ENCODE peak calls at places on chromosomes 5 and 9, in seven cellular contexts. One of them, this sample, is unnamed.

GRCh38 chr9:109771796-109772525 is 8.0 kb upstream of the PALM2AKAP2 start:
- ATAC-seq in A549: no peak
- ATAC-seq in HepG2: no peak
- ATAC-seq in right lobe of liver: no peak
- ATAC-seq in heart left ventricle: peak
- ATAC-seq in IMR-90: peak
- ATAC-seq in HCT116: no peak
- ATAC-seq in this sample: no peak

GRCh38 chr5:56763182-56763581 is 52.2 kb upstream of the MAP3K1 start:
- ATAC-seq in A549: no peak
- ATAC-seq in HepG2: no peak
- ATAC-seq in right lobe of liver: no peak
- ATAC-seq in heart left ventricle: no peak
- ATAC-seq in IMR-90: no peak
- ATAC-seq in HCT116: no peak
- ATAC-seq in this sample: no peak

GRCh38 chr5:132530946-132531345 is 12.4 kb downstream of the IL5 start:
- ATAC-seq in A549: no peak
- ATAC-seq in HepG2: no peak
- ATAC-seq in right lobe of liver: no peak
- ATAC-seq in heart left ventricle: no peak
- ATAC-seq in IMR-90: no peak
- ATAC-seq in HCT116: no peak
- ATAC-seq in this sample: no peak

GRCh38 chr5:97182571-97183099 is 412 bp downstream of the RIOK2 start:
- ATAC-seq in A549: no peak
- ATAC-seq in HepG2: no peak
- ATAC-seq in right lobe of liver: peak
- ATAC-seq in heart left ventricle: no peak
- ATAC-seq in IMR-90: peak
- ATAC-seq in HCT116: no peak
- ATAC-seq in this sample: no peak

GRCh38 chr9:89993678-89994630 is 389.1 kb downstream of the GADD45G start:
- ATAC-seq in A549: peak
- ATAC-seq in HepG2: peak
- ATAC-seq in right lobe of liver: peak
- ATAC-seq in heart left ventricle: peak
- ATAC-seq in IMR-90: peak
- ATAC-seq in HCT116: no peak
- ATAC-seq in this sample: peak

GRCh38 chr9:37390759-37391158 is 31.7 kb upstream of the GRHPR start:
- ATAC-seq in A549: peak
- ATAC-seq in HepG2: peak
- ATAC-seq in right lobe of liver: peak
- ATAC-seq in heart left ventricle: no peak
- ATAC-seq in IMR-90: no peak
- ATAC-seq in HCT116: peak
- ATAC-seq in this sample: no peak

GRCh38 chr5:850511-851006 is at the start of gene ZDHHC11:
- ATAC-seq in A549: no peak
- ATAC-seq in HepG2: peak
- ATAC-seq in right lobe of liver: peak
- ATAC-seq in heart left ventricle: peak
- ATAC-seq in IMR-90: no peak
- ATAC-seq in HCT116: peak
- ATAC-seq in this sample: no peak

GRCh38 chr9:126947529-126947928 is 32.9 kb downstream of the RALGPS1 start:
- ATAC-seq in A549: peak
- ATAC-seq in HepG2: no peak
- ATAC-seq in right lobe of liver: no peak
- ATAC-seq in heart left ventricle: peak
- ATAC-seq in IMR-90: no peak
- ATAC-seq in HCT116: peak
- ATAC-seq in this sample: no peak

GRCh38 chr5:55597014-55597981 is 62.5 kb upstream of the PLPP1 start:
- ATAC-seq in A549: peak
- ATAC-seq in HepG2: no peak
- ATAC-seq in right lobe of liver: peak
- ATAC-seq in heart left ventricle: peak
- ATAC-seq in IMR-90: peak
- ATAC-seq in HCT116: peak
- ATAC-seq in this sample: peak

GRCh38 chr9:121786998-121787422 is 135.6 kb downstream of the DAB2IP start:
- ATAC-seq in A549: no peak
- ATAC-seq in HepG2: peak
- ATAC-seq in right lobe of liver: no peak
- ATAC-seq in heart left ventricle: peak
- ATAC-seq in IMR-90: no peak
- ATAC-seq in HCT116: no peak
- ATAC-seq in this sample: no peak

GRCh38 chr9:105333076-105333475 is 88.6 kb downstream of the SLC44A1 start:
- ATAC-seq in A549: no peak
- ATAC-seq in HepG2: no peak
- ATAC-seq in right lobe of liver: no peak
- ATAC-seq in heart left ventricle: no peak
- ATAC-seq in IMR-90: peak
- ATAC-seq in HCT116: no peak
- ATAC-seq in this sample: no peak

GRCh38 chr5:81819556-81820314 is 68.8 kb upstream of the SSBP2 start:
- ATAC-seq in A549: peak
- ATAC-seq in HepG2: no peak
- ATAC-seq in right lobe of liver: no peak
- ATAC-seq in heart left ventricle: no peak
- ATAC-seq in IMR-90: peak
- ATAC-seq in HCT116: peak
- ATAC-seq in this sample: no peak

GRCh38 chr9:113966394-113966793 is 90.3 kb downstream of the ZNF618 start:
- ATAC-seq in A549: no peak
- ATAC-seq in HepG2: peak
- ATAC-seq in right lobe of liver: peak
- ATAC-seq in heart left ventricle: peak
- ATAC-seq in IMR-90: no peak
- ATAC-seq in HCT116: no peak
- ATAC-seq in this sample: peak

GRCh38 chr5:127723571-127723970 is 20.4 kb downstream of the CCDC192 start:
- ATAC-seq in A549: no peak
- ATAC-seq in HepG2: no peak
- ATAC-seq in right lobe of liver: peak
- ATAC-seq in heart left ventricle: peak
- ATAC-seq in IMR-90: no peak
- ATAC-seq in HCT116: no peak
- ATAC-seq in this sample: peak

GRCh38 chr5:140295414-140295813 is 7.5 kb downstream of the PFDN1 start:
- ATAC-seq in A549: peak
- ATAC-seq in HepG2: no peak
- ATAC-seq in right lobe of liver: peak
- ATAC-seq in heart left ventricle: peak
- ATAC-seq in IMR-90: peak
- ATAC-seq in HCT116: no peak
- ATAC-seq in this sample: peak

GRCh38 chr9:137900584-137901310 is 23.2 kb downstream of the CACNA1B start:
- ATAC-seq in A549: no peak
- ATAC-seq in HepG2: no peak
- ATAC-seq in right lobe of liver: no peak
- ATAC-seq in heart left ventricle: no peak
- ATAC-seq in IMR-90: no peak
- ATAC-seq in HCT116: peak
- ATAC-seq in this sample: no peak

GRCh38 chr9:87712801-87713277 is 13.1 kb upstream of the CTSL start:
- ATAC-seq in A549: no peak
- ATAC-seq in HepG2: no peak
- ATAC-seq in right lobe of liver: no peak
- ATAC-seq in heart left ventricle: peak
- ATAC-seq in IMR-90: no peak
- ATAC-seq in HCT116: peak
- ATAC-seq in this sample: no peak

GRCh38 chr9:134099123-134099761 is 31.4 kb upstream of the BRD3 start:
- ATAC-seq in A549: peak
- ATAC-seq in HepG2: peak
- ATAC-seq in right lobe of liver: peak
- ATAC-seq in heart left ventricle: peak
- ATAC-seq in IMR-90: peak
- ATAC-seq in HCT116: peak
- ATAC-seq in this sample: peak

GRCh38 chr5:5881294-5881693 is 458.8 kb downstream of the ICE1 start:
- ATAC-seq in A549: no peak
- ATAC-seq in HepG2: peak
- ATAC-seq in right lobe of liver: peak
- ATAC-seq in heart left ventricle: no peak
- ATAC-seq in IMR-90: no peak
- ATAC-seq in HCT116: no peak
- ATAC-seq in this sample: no peak

GRCh38 chr9:132590318-132591182 is 8.1 kb downstream of the BARHL1 start:
- ATAC-seq in A549: no peak
- ATAC-seq in HepG2: no peak
- ATAC-seq in right lobe of liver: no peak
- ATAC-seq in heart left ventricle: no peak
- ATAC-seq in IMR-90: peak
- ATAC-seq in HCT116: no peak
- ATAC-seq in this sample: no peak

GRCh38 chr5:171681061-171681460 is 104.6 kb upstream of the SMIM23 start:
- ATAC-seq in A549: no peak
- ATAC-seq in HepG2: no peak
- ATAC-seq in right lobe of liver: no peak
- ATAC-seq in heart left ventricle: no peak
- ATAC-seq in IMR-90: no peak
- ATAC-seq in HCT116: no peak
- ATAC-seq in this sample: no peak

GRCh38 chr5:151338734-151339133 is 8.6 kb downstream of the SLC36A2 start:
- ATAC-seq in A549: no peak
- ATAC-seq in HepG2: no peak
- ATAC-seq in right lobe of liver: no peak
- ATAC-seq in heart left ventricle: no peak
- ATAC-seq in IMR-90: no peak
- ATAC-seq in HCT116: no peak
- ATAC-seq in this sample: no peak

GRCh38 chr9:75229605-75230332 is 141.5 kb downstream of the OSTF1 start:
- ATAC-seq in A549: peak
- ATAC-seq in HepG2: peak
- ATAC-seq in right lobe of liver: peak
- ATAC-seq in heart left ventricle: peak
- ATAC-seq in IMR-90: no peak
- ATAC-seq in HCT116: peak
- ATAC-seq in this sample: peak

GRCh38 chr5:116492776-116493175 is 81.8 kb downstream of the SEMA6A start:
- ATAC-seq in A549: no peak
- ATAC-seq in HepG2: no peak
- ATAC-seq in right lobe of liver: no peak
- ATAC-seq in heart left ventricle: peak
- ATAC-seq in IMR-90: no peak
- ATAC-seq in HCT116: no peak
- ATAC-seq in this sample: no peak

GRCh38 chr9:111839387-111839786 is 44.6 kb upstream of the SHOC1 start:
- ATAC-seq in A549: no peak
- ATAC-seq in HepG2: no peak
- ATAC-seq in right lobe of liver: peak
- ATAC-seq in heart left ventricle: peak
- ATAC-seq in IMR-90: peak
- ATAC-seq in HCT116: no peak
- ATAC-seq in this sample: peak

GRCh38 chr9:94639045-94639995 is at the start of gene FBP1:
- ATAC-seq in A549: peak
- ATAC-seq in HepG2: peak
- ATAC-seq in right lobe of liver: peak
- ATAC-seq in heart left ventricle: peak
- ATAC-seq in IMR-90: peak
- ATAC-seq in HCT116: no peak
- ATAC-seq in this sample: peak
- TF ChIP-seq POLR2A in A549: no peak
- TF ChIP-seq POLR2A in HepG2: no peak
- TF ChIP-seq POLR2A in right lobe of liver: peak
- TF ChIP-seq POLR2A in heart left ventricle: no peak
- TF ChIP-seq POLR2A in IMR-90: no peak
- TF ChIP-seq POLR2A in HCT116: no peak
- TF ChIP-seq POLR2A in this sample: no peak

GRCh38 chr5:65061250-65061973 is 292.7 kb downstream of the CWC27 start:
- ATAC-seq in A549: no peak
- ATAC-seq in HepG2: no peak
- ATAC-seq in right lobe of liver: no peak
- ATAC-seq in heart left ventricle: no peak
- ATAC-seq in IMR-90: no peak
- ATAC-seq in HCT116: no peak
- ATAC-seq in this sample: no peak
- TF ChIP-seq POLR2A in A549: no peak
- TF ChIP-seq POLR2A in HepG2: no peak
- TF ChIP-seq POLR2A in right lobe of liver: no peak
- TF ChIP-seq POLR2A in heart left ventricle: no peak
- TF ChIP-seq POLR2A in IMR-90: no peak
- TF ChIP-seq POLR2A in HCT116: no peak
- TF ChIP-seq POLR2A in this sample: no peak

GRCh38 chr5:10860196-10860543 is 99.1 kb upstream of the DAP start:
- ATAC-seq in A549: no peak
- ATAC-seq in HepG2: peak
- ATAC-seq in right lobe of liver: no peak
- ATAC-seq in heart left ventricle: no peak
- ATAC-seq in IMR-90: no peak
- ATAC-seq in HCT116: no peak
- ATAC-seq in this sample: no peak
- TF ChIP-seq POLR2A in A549: no peak
- TF ChIP-seq POLR2A in HepG2: no peak
- TF ChIP-seq POLR2A in right lobe of liver: no peak
- TF ChIP-seq POLR2A in heart left ventricle: no peak
- TF ChIP-seq POLR2A in IMR-90: no peak
- TF ChIP-seq POLR2A in HCT116: no peak
- TF ChIP-seq POLR2A in this sample: no peak

GRCh38 chr9:130689937-130690700 is 3.5 kb upstream of the EXOSC2 start:
- ATAC-seq in A549: peak
- ATAC-seq in HepG2: peak
- ATAC-seq in right lobe of liver: peak
- ATAC-seq in heart left ventricle: peak
- ATAC-seq in IMR-90: peak
- ATAC-seq in HCT116: peak
- ATAC-seq in this sample: peak
- TF ChIP-seq POLR2A in A549: peak
- TF ChIP-seq POLR2A in HepG2: peak
- TF ChIP-seq POLR2A in right lobe of liver: no peak
- TF ChIP-seq POLR2A in heart left ventricle: no peak
- TF ChIP-seq POLR2A in IMR-90: peak
- TF ChIP-seq POLR2A in HCT116: no peak
- TF ChIP-seq POLR2A in this sample: peak

GRCh38 chr5:44808435-44809214 is at the start of gene MRPS30:
- ATAC-seq in A549: peak
- ATAC-seq in HepG2: peak
- ATAC-seq in right lobe of liver: peak
- ATAC-seq in heart left ventricle: peak
- ATAC-seq in IMR-90: peak
- ATAC-seq in HCT116: peak
- ATAC-seq in this sample: peak
- TF ChIP-seq POLR2A in A549: peak
- TF ChIP-seq POLR2A in HepG2: peak
- TF ChIP-seq POLR2A in right lobe of liver: peak
- TF ChIP-seq POLR2A in heart left ventricle: no peak
- TF ChIP-seq POLR2A in IMR-90: peak
- TF ChIP-seq POLR2A in HCT116: peak
- TF ChIP-seq POLR2A in this sample: peak

GRCh38 chr9:17134843-17135577 is at the start of gene CNTLN:
- ATAC-seq in A549: peak
- ATAC-seq in HepG2: peak
- ATAC-seq in right lobe of liver: peak
- ATAC-seq in heart left ventricle: peak
- ATAC-seq in IMR-90: peak
- ATAC-seq in HCT116: peak
- ATAC-seq in this sample: peak
- TF ChIP-seq POLR2A in A549: peak
- TF ChIP-seq POLR2A in HepG2: peak
- TF ChIP-seq POLR2A in right lobe of liver: peak
- TF ChIP-seq POLR2A in heart left ventricle: no peak
- TF ChIP-seq POLR2A in IMR-90: peak
- TF ChIP-seq POLR2A in HCT116: peak
- TF ChIP-seq POLR2A in this sample: peak